ENCODE peak calls at places on chromosome 6, in four cellular contexts. P is PC-9, A is GM04504, E is ACHN. O is an unnamed sample.
A peak's percentile ranks its signal among the peaks of the same experiment; 100 is the strongest.

GRCh38 chr6:35454843-35455110 is 2.6 kb downstream of the FANCE start:
- DNase-seq in E (no peak), A (no peak), P (no peak), O (no peak)

GRCh38 chr6:116385462-116385807 is 14.7 kb downstream of the DSE start:
- DNase-seq in P (no peak), A (no peak), E (peak; percentile 7), O (no peak)

GRCh38 chr6:168247456-168248147 is 72.0 kb downstream of the DACT2 start:
- DNase-seq in A (peak; percentile 10), P (no peak), E (peak; percentile 3), O (no peak)

GRCh38 chr6:16322666-16323312 is 84.4 kb downstream of the GMPR start:
- DNase-seq in P (no peak), A (peak; percentile 80), E (peak; percentile 70), O (peak; percentile 43)

GRCh38 chr6:165931675-165932074 is 236.0 kb downstream of the TBXT start:
- DNase-seq in E (no peak), P (no peak), A (no peak), O (no peak)

GRCh38 chr6:39080246-39080875 is 31.8 kb downstream of the GLP1R start:
- DNase-seq in P (no peak), A (no peak), E (no peak), O (no peak)

GRCh38 chr6:142692942-142693341 is 252.0 kb downstream of the HIVEP2 start:
- DNase-seq in A (peak; percentile 67), E (peak; percentile 56), P (peak; percentile 37), O (peak; percentile 41)

GRCh38 chr6:12275084-12275483 is 15.1 kb upstream of the EDN1 start:
- DNase-seq in E (no peak), A (no peak), P (peak; percentile 91), O (no peak)

GRCh38 chr6:7489376-7489775 is 52.1 kb upstream of the DSP start:
- DNase-seq in P (no peak), E (no peak), A (no peak), O (no peak)

GRCh38 chr6:21026576-21027273 is 492.5 kb downstream of the CDKAL1 start:
- DNase-seq in E (no peak), P (peak; percentile 37), A (no peak), O (no peak)

GRCh38 chr6:14791525-14791924 is 454.3 kb upstream of the JARID2 start:
- DNase-seq in E (no peak), A (no peak), P (no peak), O (no peak)

GRCh38 chr6:56528412-56528841 is 114.3 kb downstream of the DST start:
- DNase-seq in E (no peak), P (no peak), A (peak; percentile 86), O (no peak)

GRCh38 chr6:30163090-30163917 is at the start of gene TRIM15:
- DNase-seq in E (no peak), A (no peak), P (peak; percentile 31), O (no peak)

GRCh38 chr6:142952614-142953013 is 7.6 kb upstream of the HIVEP2 start:
- DNase-seq in A (no peak), E (no peak), P (no peak), O (no peak)

GRCh38 chr6:92297101-92297500 is 1122.3 kb downstream of the EPHA7 start:
- DNase-seq in A (no peak), P (no peak), E (no peak), O (no peak)

GRCh38 chr6:158410784-158411183 is 98.5 kb downstream of the TULP4 start:
- DNase-seq in A (no peak), E (no peak), P (no peak), O (no peak)

GRCh38 chr6:129215916-129216525 is 333.1 kb downstream of the LAMA2 start:
- DNase-seq in E (no peak), P (no peak), A (no peak), O (no peak)

GRCh38 chr6:125099211-125100017 is 54.2 kb upstream of the TPD52L1 start:
- DNase-seq in E (peak; percentile 73), P (peak; percentile 57), A (no peak), O (peak; percentile 75)

GRCh38 chr6:37142047-37142614 is 27.8 kb upstream of the PIM1 start:
- DNase-seq in P (no peak), A (no peak), E (no peak), O (no peak)

GRCh38 chr6:105113422-105113821 is 66.4 kb downstream of the POPDC3 start:
- DNase-seq in E (no peak), P (no peak), A (no peak), O (no peak)

GRCh38 chr6:32854376-32855178 is 585 bp downstream of the PSMB9 start:
- DNase-seq in E (peak; percentile 53), A (no peak), P (no peak), O (no peak)

GRCh38 chr6:46490425-46491200 is 636 bp downstream of the RCAN2 start:
- DNase-seq in E (no peak), P (no peak), A (no peak), O (no peak)

GRCh38 chr6:167323111-167323510 is 1.8 kb upstream of the TTLL2 start:
- DNase-seq in A (no peak), P (no peak), E (no peak), O (no peak)

GRCh38 chr6:41531591-41532582 is 14.3 kb upstream of the FOXP4 start:
- DNase-seq in P (no peak), A (peak; percentile 68), E (no peak), O (no peak)

GRCh38 chr6:51541847-51542246 is 545.6 kb downstream of the PKHD1 start:
- DNase-seq in A (no peak), E (peak; percentile 4), P (peak; percentile 40), O (no peak)

GRCh38 chr6:41073968-41074691 is 1.4 kb downstream of the NFYA start:
- DNase-seq in A (no peak), P (no peak), E (peak; percentile 22), O (no peak)

GRCh38 chr6:158518196-158519127 is 41.4 kb upstream of the TMEM181 start:
- DNase-seq in A (peak; percentile 68), E (peak; percentile 81), P (peak; percentile 65), O (peak; percentile 45)

GRCh38 chr6:125512621-125513020 is 210.9 kb upstream of the HDDC2 start:
- DNase-seq in E (peak; percentile 7), A (no peak), P (no peak), O (no peak)

GRCh38 chr6:134398453-134398852 is 80.5 kb upstream of the SGK1 start:
- DNase-seq in P (no peak), A (no peak), E (no peak), O (no peak)

GRCh38 chr6:157762636-157763035 is 60.4 kb upstream of the SNX9 start:
- DNase-seq in E (peak; percentile 52), A (no peak), P (no peak), O (no peak)

O was measured in occipital lobe.